ENCODE peak calls at places on chromosomes 1 and 21, in seven cellular contexts. H is activated naive CD4-positive, alpha-beta T cell treated with anti-CD3 and anti-CD28 coated beads for 36 hours; V is amygdala; E is WERI-Rb-1; O is psoas muscle; L is stimulated activated CD8-positive, alpha-beta memory T cell treated with anti-CD3 and anti-CD28 coated beads, Interleukin-15, amount 100 ng/mL, for 48 hours; S is dorsolateral prefrontal cortex. P is an unnamed sample.

GRCh38 chr1:206074839-206075238 is 21.9 kb downstream of the RHEX start:
- DNase-seq in H (no peak), E (no peak), L (no peak), V (no peak), S (no peak), O (no peak), P (no peak)

GRCh38 chr21:38351961-38352521 is 95.2 kb downstream of the KCNJ15 start:
- DNase-seq in L (no peak), V (no peak), E (no peak), O (no peak), H (peak; percentile 23), S (no peak), P (no peak)

GRCh38 chr1:225476538-225476988 is 48.7 kb upstream of the LBR start:
- DNase-seq in L (no peak), O (no peak), V (no peak), E (no peak), S (no peak), H (peak; percentile 36), P (no peak)

GRCh38 chr21:35461700-35462099 is 412.6 kb upstream of the RUNX1 start:
- DNase-seq in H (no peak), S (no peak), E (no peak), L (no peak), O (no peak), V (no peak), P (no peak)

GRCh38 chr1:38003261-38004250 is 1.8 kb downstream of the FHL3 start:
- DNase-seq in V (no peak), S (no peak), H (no peak), L (no peak), E (no peak), O (peak; percentile 78), P (no peak)

GRCh38 chr1:220594356-220594755 is 66.4 kb downstream of the MARK1 start:
- DNase-seq in S (no peak), H (no peak), E (no peak), V (no peak), L (no peak), O (no peak), P (no peak)

GRCh38 chr1:59132353-59132752 is 164.5 kb upstream of the FGGY start:
- DNase-seq in L (no peak), O (no peak), E (no peak), S (no peak), V (no peak), H (no peak), P (no peak)

GRCh38 chr1:184843732-184844495 is 89.3 kb upstream of the EDEM3 start:
- DNase-seq in L (peak; percentile 52), O (no peak), E (no peak), S (no peak), V (no peak), H (peak; percentile 38), P (no peak)

GRCh38 chr1:53652441-53653199 is 86.3 kb downstream of the GLIS1 start:
- DNase-seq in O (no peak), H (no peak), L (no peak), S (no peak), V (no peak), E (no peak), P (no peak)

GRCh38 chr1:51058863-51059262 is 43.2 kb upstream of the C1orf185 start:
- DNase-seq in O (no peak), L (no peak), E (no peak), H (no peak), S (no peak), V (no peak), P (no peak)

GRCh38 chr1:77202746-77203145 is 16.5 kb downstream of the PIGK start:
- DNase-seq in V (no peak), S (no peak), E (no peak), H (no peak), L (no peak), O (no peak), P (no peak)

GRCh38 chr1:28313710-28314510 is 14.9 kb upstream of the MED18 start:
- DNase-seq in S (no peak), O (peak; percentile 56), V (no peak), E (no peak), H (no peak), L (no peak), P (no peak)

GRCh38 chr1:24321150-24321549 is 2.0 kb downstream of the GRHL3 start:
- DNase-seq in O (no peak), H (peak; percentile 36), E (no peak), L (no peak), V (no peak), S (no peak), P (peak; percentile 62)

GRCh38 chr1:93692983-93693591 is 11.4 kb upstream of the BCAR3 start:
- DNase-seq in O (no peak), V (no peak), E (no peak), L (peak; percentile 59), S (no peak), H (peak; percentile 77), P (no peak)

GRCh38 chr1:243968413-243968812 is 82.7 kb upstream of the ZBTB18 start:
- DNase-seq in S (no peak), E (no peak), L (no peak), V (no peak), H (no peak), O (no peak), P (no peak)

GRCh38 chr21:14453339-14453738 is 70.4 kb upstream of the HSPA13 start:
- DNase-seq in V (no peak), O (no peak), E (no peak), L (no peak), S (no peak), H (peak; percentile 73), P (no peak)

GRCh38 chr1:200042437-200043329 is 15.2 kb downstream of the NR5A2 start:
- DNase-seq in L (no peak), H (no peak), S (no peak), V (no peak), E (peak; percentile 38), O (no peak), P (peak; percentile 44)

GRCh38 chr1:27716262-27716895 is 9.4 kb upstream of the FAM76A start:
- DNase-seq in O (no peak), H (no peak), S (no peak), V (no peak), E (no peak), L (no peak), P (no peak)

GRCh38 chr1:94666797-94667196 is 125.2 kb upstream of the F3 start:
- DNase-seq in S (no peak), L (no peak), V (no peak), E (no peak), O (no peak), H (no peak), P (no peak)

GRCh38 chr21:42733037-42733632 is 79.7 kb downstream of the PDE9A start:
- DNase-seq in H (no peak), V (no peak), E (no peak), L (no peak), S (no peak), O (no peak), P (no peak)

GRCh38 chr1:19990703-19991102 is 11.3 kb upstream of the PLA2G2A start:
- DNase-seq in S (no peak), V (no peak), E (no peak), L (no peak), H (no peak), O (no peak), P (no peak)

GRCh38 chr1:38549191-38549590 is 310.4 kb downstream of the RRAGC start:
- DNase-seq in V (no peak), E (no peak), S (no peak), O (no peak), H (no peak), L (no peak), P (no peak)

GRCh38 chr1:202317941-202318925 is 23.5 kb downstream of the UBE2T start:
- DNase-seq in E (peak; percentile 19), V (no peak), L (no peak), H (no peak), S (no peak), O (no peak), P (no peak)

GRCh38 chr1:223703668-223704013 is 8.7 kb upstream of the CAPN2 start:
- DNase-seq in E (no peak), S (no peak), O (no peak), L (no peak), V (no peak), H (no peak), P (no peak)

GRCh38 chr1:208187499-208188041 is 56.6 kb downstream of the PLXNA2 start:
- DNase-seq in L (no peak), V (no peak), S (no peak), E (no peak), H (no peak), O (no peak), P (no peak)

GRCh38 chr1:41648844-41649243 is 164.4 kb upstream of the EDN2 start:
- DNase-seq in V (no peak), O (no peak), E (no peak), L (no peak), S (peak; percentile 18), H (no peak), P (no peak)